ENCODE peak calls at places on chromosomes 13 and 19, in six cellular contexts. F, Y, T, O, K and C are unnamed samples.

GRCh38 chr13:101398920-101399319 is 17.4 kb downstream of the NALCN start:
- DNase-seq in T (peak), K (peak), Y (no peak), O (peak), F (peak), C (peak)

GRCh38 chr19:3186377-3186688 is 603 bp downstream of the NCLN start:
- DNase-seq in Y (no peak), T (no peak), O (no peak), K (no peak), F (no peak), C (no peak)

GRCh38 chr19:42563352-42564210 is 31.1 kb downstream of the CEACAM8 start:
- DNase-seq in T (peak), K (peak), Y (peak), F (peak), O (peak), C (peak)

GRCh38 chr19:43763473-43763939 is 8.7 kb upstream of the SMG9 start:
- DNase-seq in T (no peak), O (no peak), Y (no peak), F (no peak), K (peak), C (peak)

GRCh38 chr13:20699715-20700114 is 3.8 kb upstream of the IL17D start:
- DNase-seq in T (no peak), K (no peak), O (no peak), F (no peak), Y (no peak), C (no peak)

GRCh38 chr13:110116072-110116487 is 190.9 kb downstream of the COL4A1 start:
- DNase-seq in F (peak), K (peak), O (no peak), T (peak), Y (peak), C (peak)

GRCh38 chr19:3201072-3201700 is 15.5 kb downstream of the NCLN start:
- DNase-seq in F (no peak), T (no peak), Y (no peak), K (no peak), O (no peak), C (no peak)

GRCh38 chr19:19526581-19527370 is 1.9 kb upstream of the YJEFN3 start:
- DNase-seq in O (no peak), Y (no peak), T (no peak), K (no peak), F (peak), C (no peak)

GRCh38 chr13:71115301-71115700 is 751.7 kb downstream of the DACH1 start:
- DNase-seq in T (no peak), Y (no peak), F (no peak), O (no peak), K (no peak), C (no peak)

GRCh38 chr19:5186293-5187050 is 154.1 kb downstream of the PTPRS start:
- DNase-seq in F (peak), O (peak), T (no peak), Y (no peak), K (peak), C (peak)

GRCh38 chr13:106011600-106011999 is 523.9 kb downstream of the EFNB2 start:
- DNase-seq in O (no peak), F (no peak), Y (no peak), K (no peak), T (no peak), C (no peak)

GRCh38 chr13:28574617-28575142 is 79.8 kb upstream of the FLT1 start:
- DNase-seq in O (peak), T (peak), Y (no peak), K (peak), F (peak), C (peak)

GRCh38 chr19:5947435-5947834 is 30.5 kb downstream of the RANBP3 start:
- DNase-seq in Y (no peak), K (no peak), T (no peak), F (peak), O (peak), C (no peak)

GRCh38 chr19:4673726-4674125 is 3.6 kb upstream of the MYDGF start:
- DNase-seq in F (peak), T (no peak), Y (no peak), K (no peak), O (no peak), C (no peak)

GRCh38 chr19:30256510-30256850 is 115.7 kb upstream of the ZNF536 start:
- DNase-seq in Y (no peak), T (no peak), K (no peak), F (no peak), O (no peak), C (no peak)

GRCh38 chr19:42538841-42539709 is 10.8 kb upstream of the CEACAM1 start:
- DNase-seq in F (no peak), O (no peak), Y (no peak), K (no peak), T (no peak), C (no peak)

GRCh38 chr13:21898461-21898860 is 227.6 kb downstream of the FGF9 start:
- DNase-seq in F (no peak), Y (no peak), O (no peak), K (no peak), T (no peak), C (peak)